ENCODE peak calls at places on chromosomes 12 and 14, in seven cellular contexts. V is HCT116, Z is HepG2, W is sigmoid colon, G is stomach, H is suprapubic skin, I is endothelial cell of umbilical vein. P is an unnamed sample.

GRCh38 chr12:57727758-57728395 is 10.7 kb downstream of the AGAP2 start:
- DNase-seq in V (no peak), Z (no peak), W (no peak), G (no peak), H (no peak), I (no peak), P (no peak)

GRCh38 chr12:107207931-107208515 is 114.7 kb upstream of the CRY1 start:
- DNase-seq in V (no peak), Z (no peak), W (no peak), G (no peak), H (no peak), I (no peak), P (no peak)

GRCh38 chr12:74890237-74890599 is 319.4 kb downstream of the KCNC2 start:
- DNase-seq in V (peak), Z (peak), W (no peak), G (no peak), H (no peak), I (peak), P (no peak)

GRCh38 chr12:58349161-58349560 is 407.8 kb downstream of the ATP23 start:
- DNase-seq in V (no peak), Z (no peak), W (no peak), G (no peak), H (no peak), I (peak), P (no peak)

GRCh38 chr12:121532503-121533390 is 48.1 kb downstream of the KDM2B start:
- DNase-seq in V (no peak), Z (no peak), W (no peak), G (no peak), H (no peak), I (no peak), P (no peak)

GRCh38 chr12:54392485-54393349 is 8.2 kb upstream of the ZNF385A start:
- DNase-seq in V (no peak), Z (no peak), W (no peak), G (no peak), H (no peak), I (no peak), P (no peak)

GRCh38 chr14:50001999-50002925 is 109.4 kb downstream of the ARF6 start:
- DNase-seq in V (no peak), Z (no peak), W (no peak), G (peak), H (peak), I (no peak), P (peak)

GRCh38 chr14:68824517-68825347 is 31.9 kb upstream of the ZFP36L1 start:
- DNase-seq in V (peak), Z (peak), W (peak), G (peak), H (peak), I (peak), P (peak)

GRCh38 chr12:3747976-3748619 is 4.8 kb downstream of the CRACR2A start:
- DNase-seq in V (no peak), Z (no peak), W (no peak), G (no peak), H (no peak), I (no peak), P (peak)

GRCh38 chr12:40907115-40907521 is 214.9 kb downstream of the CNTN1 start:
- DNase-seq in V (peak), Z (no peak), W (no peak), G (no peak), H (no peak), I (no peak), P (no peak)

GRCh38 chr12:24723759-24724158 is 225.1 kb downstream of the BCAT1 start:
- DNase-seq in V (no peak), Z (no peak), W (no peak), G (no peak), H (no peak), I (no peak), P (no peak)

GRCh38 chr12:28866715-28867503 is 282.2 kb upstream of the FAR2 start:
- DNase-seq in V (no peak), Z (no peak), W (no peak), G (no peak), H (no peak), I (no peak), P (no peak)

GRCh38 chr12:98490491-98491453 is 24.6 kb upstream of the TMPO start:
- DNase-seq in V (peak), Z (peak), W (peak), G (peak), H (peak), I (peak), P (peak)

GRCh38 chr14:60184597-60185555 is 19.7 kb upstream of the DHRS7 start:
- DNase-seq in V (no peak), Z (no peak), W (no peak), G (no peak), H (no peak), I (no peak), P (no peak)

GRCh38 chr14:51454351-51454750 is 197.4 kb upstream of the FRMD6 start:
- DNase-seq in V (no peak), Z (no peak), W (no peak), G (no peak), H (no peak), I (no peak), P (no peak)

GRCh38 chr12:94218244-94218643 is 69.9 kb downstream of the PLXNC1 start:
- DNase-seq in V (no peak), Z (no peak), W (no peak), G (no peak), H (no peak), I (no peak), P (no peak)

GRCh38 chr14:33793711-33794110 is 157.2 kb downstream of the EGLN3 start:
- DNase-seq in V (no peak), Z (no peak), W (no peak), G (no peak), H (no peak), I (no peak), P (no peak)

GRCh38 chr12:128609861-128610260 is 213.9 kb downstream of the SLC15A4 start:
- DNase-seq in V (no peak), Z (no peak), W (peak), G (no peak), H (no peak), I (no peak), P (no peak)

GRCh38 chr12:48980953-48981756 is 3.0 kb downstream of the WNT1 start:
- DNase-seq in V (no peak), Z (no peak), W (no peak), G (no peak), H (no peak), I (no peak), P (no peak)

GRCh38 chr12:49580572-49581535 is 12.9 kb upstream of the MCRS1 start:
- DNase-seq in V (peak), Z (peak), W (peak), G (peak), H (no peak), I (peak), P (peak)

GRCh38 chr12:89756638-89757321 is 48.1 kb upstream of the ATP2B1 start:
- DNase-seq in V (peak), Z (peak), W (no peak), G (no peak), H (no peak), I (peak), P (no peak)

GRCh38 chr12:108313609-108314331 is 25.3 kb downstream of the CMKLR1 start:
- DNase-seq in V (no peak), Z (peak), W (no peak), G (no peak), H (no peak), I (peak), P (peak)

GRCh38 chr14:66508846-66509621 is 1.1 kb downstream of the GPHN start:
- DNase-seq in V (no peak), Z (no peak), W (peak), G (no peak), H (peak), I (peak), P (peak)

DNA sequence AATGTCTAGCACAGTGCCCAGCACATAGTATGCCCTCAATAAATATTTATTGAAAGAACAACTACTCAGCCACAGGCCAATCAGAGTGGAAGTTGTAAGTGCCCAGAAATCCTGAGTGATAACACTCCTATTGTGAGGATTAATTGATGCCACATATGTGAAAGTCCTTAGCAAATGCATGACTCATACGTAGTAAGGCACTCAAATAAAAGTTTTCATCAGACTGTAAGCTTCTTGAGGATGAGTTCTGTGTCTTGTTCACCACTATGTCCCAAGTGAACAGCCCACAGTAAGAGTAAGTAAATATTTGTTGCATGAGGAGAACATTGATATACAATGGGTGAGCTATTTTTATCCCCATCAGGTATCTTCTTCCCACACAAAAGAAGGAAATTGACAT is 24.7 kb upstream of the ANO6 start:
- DNase-seq in V (no peak), Z (peak), W (no peak), G (no peak), H (no peak), I (peak), P (no peak)
- H3K27ac ChIP-seq in V (no peak), Z (peak), W (no peak), G (no peak), H (no peak), I (no peak), P (no peak)

GRCh38 chr14:92726933-92727262 is 21.5 kb downstream of the LGMN start:
- DNase-seq in V (no peak), Z (no peak), W (no peak), G (no peak), H (no peak), I (no peak), P (no peak)
- TF ChIP-seq POLR2A in V (no peak), Z (no peak), W (no peak), G (no peak), H (no peak), I (no peak), P (no peak)

DNA sequence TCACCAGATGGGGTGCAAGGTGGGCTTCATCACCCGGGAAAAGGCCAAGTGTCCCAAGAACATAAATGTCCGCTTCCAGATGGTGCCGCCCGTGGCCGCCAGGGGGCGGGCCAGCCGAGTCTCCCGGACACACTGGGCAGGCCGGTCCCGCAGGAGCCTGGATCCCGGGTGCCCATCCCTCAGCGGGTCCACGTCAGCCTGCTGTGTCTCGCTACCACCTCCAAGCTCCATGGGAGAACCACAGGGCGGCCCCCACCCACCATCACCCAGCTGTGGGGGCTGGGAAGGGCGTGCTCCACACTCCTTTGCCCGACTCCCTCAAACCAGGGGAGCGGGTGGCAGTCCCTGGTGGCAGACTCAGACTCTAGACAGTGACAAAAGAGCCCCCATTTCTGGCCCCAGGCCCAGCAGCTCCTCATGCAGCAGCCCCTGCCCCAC is 22.0 kb upstream of the NUDT14 start:
- DNase-seq in V (no peak), Z (no peak), W (peak), G (peak), H (peak), I (peak), P (peak)
- TF ChIP-seq POLR2AphosphoS5 in V (peak), Z (no peak), W (no peak), G (peak), H (no peak), I (peak), P (no peak)

DNA sequence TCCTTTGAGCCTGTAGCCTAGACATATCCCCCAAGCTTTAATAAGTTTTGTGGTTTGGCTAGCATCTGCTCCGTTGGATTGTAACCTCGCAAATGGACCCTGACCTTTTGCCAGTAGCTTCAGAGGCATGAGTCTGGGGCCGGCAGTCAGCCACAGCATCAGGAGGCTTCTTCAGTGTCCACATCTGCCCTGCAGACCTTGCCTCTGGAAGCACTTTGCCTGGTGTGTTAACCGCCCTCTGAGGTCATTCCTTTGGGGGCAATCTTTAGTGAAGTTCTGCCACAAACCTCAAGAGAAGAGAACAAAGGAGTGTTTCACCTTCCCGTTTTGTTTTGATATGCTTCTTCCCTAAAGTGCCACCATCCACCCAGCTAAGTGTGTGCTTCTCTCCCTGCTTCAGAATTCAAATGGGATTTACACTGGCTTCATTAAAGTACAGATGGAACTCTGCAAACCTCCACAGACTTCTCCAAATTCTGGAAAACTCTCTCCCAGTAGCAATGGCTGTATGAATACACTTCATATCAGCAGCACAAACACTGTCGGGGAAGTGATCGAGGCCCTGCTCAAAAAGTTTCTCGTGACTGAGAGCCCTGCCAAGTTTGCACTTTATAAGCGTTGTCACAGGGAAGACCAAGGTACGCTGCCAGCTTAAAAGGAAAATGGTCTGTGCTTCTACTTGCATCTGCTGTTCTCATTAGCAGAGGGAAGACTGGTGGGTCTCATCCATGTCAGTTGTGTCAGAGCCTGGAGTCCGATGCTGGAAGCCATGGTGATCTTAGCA is 71.2 kb downstream of the GNS start:
- DNase-seq in V (no peak), Z (peak), W (peak), G (peak), H (no peak), I (no peak), P (no peak)
- H3K27ac ChIP-seq in V (no peak), Z (peak), W (peak), G (peak), H (peak), I (no peak), P (peak)

DNA sequence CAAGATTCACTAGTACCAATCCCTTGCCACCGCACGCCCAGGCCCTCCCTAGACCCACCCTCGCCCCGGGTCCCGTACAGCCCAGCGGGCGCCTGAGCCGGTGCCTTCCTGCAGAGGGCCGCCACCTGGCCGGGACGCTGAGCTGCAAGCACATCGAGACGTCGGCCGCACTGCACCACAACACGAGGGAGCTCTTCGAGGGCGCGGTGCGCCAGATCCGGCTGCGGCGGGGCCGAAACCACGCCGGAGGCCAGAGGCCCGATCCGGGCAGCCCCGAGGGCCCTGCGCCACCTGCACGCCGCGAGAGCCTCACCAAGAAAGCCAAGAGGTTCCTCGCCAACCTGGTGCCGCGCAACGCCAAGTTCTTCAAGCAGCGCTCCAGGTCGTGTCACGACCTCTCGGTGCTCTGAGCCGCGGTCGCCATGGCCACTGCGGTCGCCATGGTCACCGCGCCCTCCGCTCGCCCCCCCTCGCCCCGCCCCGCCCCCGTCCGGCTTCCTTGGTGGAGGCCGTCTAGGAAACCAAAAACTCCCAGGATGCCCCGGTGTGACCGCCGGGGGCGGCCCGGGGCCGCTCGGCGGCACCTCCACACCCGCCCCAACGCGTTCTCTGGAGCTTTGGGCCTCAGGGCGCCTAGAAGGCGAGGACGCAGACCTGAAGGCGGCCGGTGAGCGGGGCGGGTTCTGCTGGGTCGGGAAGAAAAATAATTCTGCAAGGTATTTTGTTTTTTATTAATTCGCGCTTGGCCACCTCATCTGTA is 3.7 kb downstream of the REM2 start:
- DNase-seq in V (peak), Z (no peak), W (peak), G (peak), H (peak), I (peak), P (peak)
- TF ChIP-seq POLR2A in V (peak), Z (no peak), W (no peak), G (no peak), H (no peak), I (no peak), P (peak)

GRCh38 chr14:62954165-62954564 is 91.1 kb downstream of the KCNH5 start:
- DNase-seq in V (no peak), Z (no peak), W (no peak), G (no peak), H (no peak), I (no peak), P (no peak)
- TF ChIP-seq POLR2AphosphoS5 in V (no peak), Z (no peak), W (no peak), G (no peak), H (no peak), I (no peak), P (no peak)